ENCODE peak calls at places on chromosomes 1 and 21, in four cellular contexts. One of them, this sample, is unnamed.

GRCh38 chr1:80375662-80376061 is 1369.1 kb upstream of the ADGRL4 start:
- DNase-seq in body of pancreas: no peak
- DNase-seq in A549: no peak
- DNase-seq in fibroblast of lung: peak; percentile 91
- DNase-seq in this sample: peak; percentile 11

GRCh38 chr1:77683142-77683835 is 831 bp upstream of the ZZZ3 start:
- DNase-seq in body of pancreas: peak; percentile 92
- DNase-seq in A549: peak; percentile 59
- DNase-seq in fibroblast of lung: peak; percentile 92
- DNase-seq in this sample: peak; percentile 96

GRCh38 chr1:33372162-33372561 is 51.3 kb upstream of the A3GALT2 start:
- DNase-seq in body of pancreas: no peak
- DNase-seq in A549: no peak
- DNase-seq in fibroblast of lung: no peak
- DNase-seq in this sample: no peak

GRCh38 chr1:17826165-17826488 is 71.0 kb downstream of the ACTL8 start:
- DNase-seq in body of pancreas: peak; percentile 56
- DNase-seq in A549: peak; percentile 21
- DNase-seq in fibroblast of lung: peak; percentile 27
- DNase-seq in this sample: peak; percentile 39

GRCh38 chr21:31873275-31873695 is 465 bp downstream of the HUNK start:
- DNase-seq in body of pancreas: no peak
- DNase-seq in A549: peak; percentile 8
- DNase-seq in fibroblast of lung: no peak
- DNase-seq in this sample: peak; percentile 15

GRCh38 chr1:27332536-27333281 is 9.1 kb upstream of the SYTL1 start:
- DNase-seq in body of pancreas: peak; percentile 47
- DNase-seq in A549: peak; percentile 69
- DNase-seq in fibroblast of lung: no peak
- DNase-seq in this sample: peak; percentile 24

GRCh38 chr1:68231627-68232303 is 558 bp downstream of the WLS start:
- DNase-seq in body of pancreas: peak; percentile 71
- DNase-seq in A549: peak; percentile 27
- DNase-seq in fibroblast of lung: peak; percentile 79
- DNase-seq in this sample: peak; percentile 66

GRCh38 chr1:85372683-85373446 is 92.1 kb downstream of the DDAH1 start:
- DNase-seq in body of pancreas: no peak
- DNase-seq in A549: no peak
- DNase-seq in fibroblast of lung: peak; percentile 53
- DNase-seq in this sample: no peak

GRCh38 chr1:230109871-230110667 is 43.0 kb downstream of the GALNT2 start:
- DNase-seq in body of pancreas: no peak
- DNase-seq in A549: no peak
- DNase-seq in fibroblast of lung: no peak
- DNase-seq in this sample: no peak

GRCh38 chr1:233075045-233075444 is 124.6 kb downstream of the NTPCR start:
- DNase-seq in body of pancreas: no peak
- DNase-seq in A549: peak; percentile 24
- DNase-seq in fibroblast of lung: peak; percentile 95
- DNase-seq in this sample: no peak

GRCh38 chr1:16218014-16218673 is 5.7 kb upstream of the ARHGEF19 start:
- DNase-seq in body of pancreas: no peak
- DNase-seq in A549: no peak
- DNase-seq in fibroblast of lung: no peak
- DNase-seq in this sample: no peak

GRCh38 chr1:101506541-101507164 is 269.8 kb downstream of the S1PR1 start:
- DNase-seq in body of pancreas: peak; percentile 28
- DNase-seq in A549: peak; percentile 6
- DNase-seq in fibroblast of lung: peak; percentile 13
- DNase-seq in this sample: no peak

GRCh38 chr1:161095230-161095629 is 2.9 kb upstream of the KLHDC9 start:
- DNase-seq in body of pancreas: no peak
- DNase-seq in A549: no peak
- DNase-seq in fibroblast of lung: no peak
- DNase-seq in this sample: no peak

GRCh38 chr1:227889047-227889862 is 58.5 kb downstream of the WNT9A start:
- DNase-seq in body of pancreas: peak; percentile 8
- DNase-seq in A549: no peak
- DNase-seq in fibroblast of lung: no peak
- DNase-seq in this sample: no peak

GRCh38 chr21:29547998-29548397 is 249.3 kb downstream of the BACH1 start:
- DNase-seq in body of pancreas: no peak
- DNase-seq in A549: no peak
- DNase-seq in fibroblast of lung: no peak
- DNase-seq in this sample: no peak

GRCh38 chr1:147580200-147580557 is 38.9 kb downstream of the BCL9 start:
- DNase-seq in body of pancreas: no peak
- DNase-seq in A549: no peak
- DNase-seq in fibroblast of lung: peak; percentile 64
- DNase-seq in this sample: no peak

GRCh38 chr1:168583571-168583970 is 7.2 kb downstream of the XCL1 start:
- DNase-seq in body of pancreas: no peak
- DNase-seq in A549: no peak
- DNase-seq in fibroblast of lung: peak; percentile 63
- DNase-seq in this sample: no peak

GRCh38 chr1:244063498-244063897 is 12.4 kb downstream of the ZBTB18 start:
- DNase-seq in body of pancreas: no peak
- DNase-seq in A549: no peak
- DNase-seq in fibroblast of lung: peak; percentile 21
- DNase-seq in this sample: no peak

GRCh38 chr1:151805066-151805820 is at the start of gene LINGO4:
- DNase-seq in body of pancreas: no peak
- DNase-seq in A549: no peak
- DNase-seq in fibroblast of lung: no peak
- DNase-seq in this sample: no peak

GRCh38 chr1:157696966-157697628 is 3.5 kb downstream of the FCRL3 start:
- DNase-seq in body of pancreas: no peak
- DNase-seq in A549: no peak
- DNase-seq in fibroblast of lung: no peak
- DNase-seq in this sample: no peak

GRCh38 chr1:67148516-67149178 is 13.9 kb upstream of the C1orf141 start:
- DNase-seq in body of pancreas: no peak
- DNase-seq in A549: no peak
- DNase-seq in fibroblast of lung: no peak
- DNase-seq in this sample: no peak

GRCh38 chr1:12798911-12799310 is 7.7 kb downstream of the PRAMEF1 start:
- DNase-seq in body of pancreas: no peak
- DNase-seq in A549: no peak
- DNase-seq in fibroblast of lung: no peak
- DNase-seq in this sample: peak; percentile 53

GRCh38 chr1:2215909-2216766 is 12.0 kb upstream of the SKI start:
- DNase-seq in body of pancreas: no peak
- DNase-seq in A549: no peak
- DNase-seq in fibroblast of lung: no peak
- DNase-seq in this sample: no peak

GRCh38 chr1:62271932-62272728 is 47.1 kb downstream of the KANK4 start:
- DNase-seq in body of pancreas: no peak
- DNase-seq in A549: no peak
- DNase-seq in fibroblast of lung: no peak
- DNase-seq in this sample: no peak

GRCh38 chr1:7687411-7687810 is 83.7 kb upstream of the VAMP3 start:
- DNase-seq in body of pancreas: no peak
- DNase-seq in A549: no peak
- DNase-seq in fibroblast of lung: no peak
- DNase-seq in this sample: no peak

GRCh38 chr1:16300436-16300835 is 51.8 kb downstream of the FBXO42 start:
- DNase-seq in body of pancreas: no peak
- DNase-seq in A549: no peak
- DNase-seq in fibroblast of lung: no peak
- DNase-seq in this sample: no peak

GRCh38 chr1:224507771-224508523 is 73.3 kb upstream of the WDR26 start:
- DNase-seq in body of pancreas: no peak
- DNase-seq in A549: no peak
- DNase-seq in fibroblast of lung: no peak
- DNase-seq in this sample: no peak

GRCh38 chr1:226603030-226603960 is 54.7 kb downstream of the STUM start:
- DNase-seq in body of pancreas: peak; percentile 24
- DNase-seq in A549: no peak
- DNase-seq in fibroblast of lung: peak; percentile 10
- DNase-seq in this sample: peak; percentile 85

GRCh38 chr1:76291186-76291585 is 216.6 kb downstream of the ST6GALNAC3 start:
- DNase-seq in body of pancreas: no peak
- DNase-seq in A549: no peak
- DNase-seq in fibroblast of lung: no peak
- DNase-seq in this sample: no peak

GRCh38 chr1:110319332-110320167 is 19.6 kb upstream of the RBM15 start:
- DNase-seq in body of pancreas: no peak
- DNase-seq in A549: no peak
- DNase-seq in fibroblast of lung: no peak
- DNase-seq in this sample: no peak

GRCh38 chr1:110321846-110322245 is 17.3 kb upstream of the RBM15 start:
- DNase-seq in body of pancreas: no peak
- DNase-seq in A549: no peak
- DNase-seq in fibroblast of lung: no peak
- DNase-seq in this sample: no peak

GRCh38 chr1:110318046-110318445 is 21.1 kb upstream of the RBM15 start:
- DNase-seq in body of pancreas: no peak
- DNase-seq in A549: no peak
- DNase-seq in fibroblast of lung: no peak
- DNase-seq in this sample: no peak

GRCh38 chr1:110320168-110320518 is 19.0 kb upstream of the RBM15 start:
- DNase-seq in body of pancreas: no peak
- DNase-seq in A549: no peak
- DNase-seq in fibroblast of lung: no peak
- DNase-seq in this sample: no peak

GRCh38 chr1:110321045-110321444 is 18.1 kb upstream of the RBM15 start:
- DNase-seq in body of pancreas: no peak
- DNase-seq in A549: no peak
- DNase-seq in fibroblast of lung: no peak
- DNase-seq in this sample: no peak
- H3K9me3 ChIP-seq in body of pancreas: no peaks in the 10 kb centered on the region
- H3K9me3 ChIP-seq in A549: peaks cover 4% of the 10 kb centered on the region
- H3K9me3 ChIP-seq in fibroblast of lung: no peaks in the 10 kb centered on the region
- H3K9me3 ChIP-seq in this sample: no peaks in the 10 kb centered on the region

GRCh38 chr1:89954401-89954800 is 40.5 kb upstream of the ZNF326 start:
- DNase-seq in body of pancreas: no peak
- DNase-seq in A549: no peak
- DNase-seq in fibroblast of lung: no peak
- DNase-seq in this sample: no peak
- H3K4me3 ChIP-seq in body of pancreas: no peak overlapping the region
- H3K4me3 ChIP-seq in A549: no peak overlapping the region
- H3K4me3 ChIP-seq in fibroblast of lung: no peak overlapping the region
- H3K4me3 ChIP-seq in this sample: no peak overlapping the region

GRCh38 chr21:25485914-25486313 is 121.4 kb downstream of the MRPL39 start:
- DNase-seq in body of pancreas: no peak
- DNase-seq in A549: no peak
- DNase-seq in fibroblast of lung: no peak
- DNase-seq in this sample: no peak

GRCh38 chr21:25490742-25491141 is 116.5 kb downstream of the MRPL39 start:
- DNase-seq in body of pancreas: no peak
- DNase-seq in A549: no peak
- DNase-seq in fibroblast of lung: no peak
- DNase-seq in this sample: no peak

GRCh38 chr21:25491267-25491666 is 116.0 kb downstream of the MRPL39 start:
- DNase-seq in body of pancreas: no peak
- DNase-seq in A549: no peak
- DNase-seq in fibroblast of lung: no peak
- DNase-seq in this sample: no peak

GRCh38 chr21:25487046-25487594 is 120.2 kb downstream of the MRPL39 start:
- DNase-seq in body of pancreas: no peak
- DNase-seq in A549: no peak
- DNase-seq in fibroblast of lung: no peak
- DNase-seq in this sample: no peak

DNA sequence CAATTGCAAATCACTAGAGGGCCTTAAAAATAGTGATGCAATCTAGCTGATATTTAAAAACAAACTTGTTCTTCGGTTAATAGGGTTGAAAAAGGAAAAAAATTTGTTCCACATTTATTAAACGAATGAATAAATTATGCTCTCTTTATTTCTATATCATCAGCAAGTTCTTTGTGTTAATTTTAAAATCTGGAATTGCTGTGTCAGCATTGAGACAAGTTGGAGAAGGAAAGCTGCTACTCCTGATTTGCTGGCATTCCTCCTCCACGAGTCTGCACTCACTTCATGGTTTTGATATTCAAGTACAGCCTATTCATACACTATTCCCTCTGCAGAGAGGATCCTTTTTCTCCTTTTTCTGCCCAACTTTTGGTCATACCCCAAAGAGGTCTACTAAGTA is 117.6 kb downstream of the MRPL39 start:
- DNase-seq in body of pancreas: no peak
- DNase-seq in A549: no peak
- DNase-seq in fibroblast of lung: no peak
- DNase-seq in this sample: no peak
- H3K9me3 ChIP-seq in body of pancreas: no peaks in the 10 kb centered on the region
- H3K9me3 ChIP-seq in A549: no peaks in the 10 kb centered on the region
- H3K9me3 ChIP-seq in fibroblast of lung: no peaks in the 10 kb centered on the region
- H3K9me3 ChIP-seq in this sample: no peaks in the 10 kb centered on the region

GRCh38 chr1:37794372-37795339 is 1.0 kb downstream of the MANEAL start:
- DNase-seq in body of pancreas: no peak
- DNase-seq in A549: no peak
- DNase-seq in fibroblast of lung: no peak
- DNase-seq in this sample: no peak
- H3K4me3 ChIP-seq in body of pancreas: no peak overlapping the region
- H3K4me3 ChIP-seq in A549: peak overlapping the region; percentile 76
- H3K4me3 ChIP-seq in fibroblast of lung: peak overlapping the region; percentile 20
- H3K4me3 ChIP-seq in this sample: peak overlapping the region; percentile 44

GRCh38 chr21:46619846-46620245 is 15.0 kb upstream of the S100B start:
- DNase-seq in body of pancreas: no peak
- DNase-seq in A549: no peak
- DNase-seq in fibroblast of lung: peak; percentile 46
- DNase-seq in this sample: no peak

GRCh38 chr21:46618738-46619369 is 14.0 kb upstream of the S100B start:
- DNase-seq in body of pancreas: no peak
- DNase-seq in A549: no peak
- DNase-seq in fibroblast of lung: peak; percentile 44
- DNase-seq in this sample: no peak

GRCh38 chr21:46622226-46622625 is 13.2 kb upstream of the PRMT2 start:
- DNase-seq in body of pancreas: no peak
- DNase-seq in A549: no peak
- DNase-seq in fibroblast of lung: no peak
- DNase-seq in this sample: no peak

GRCh38 chr21:46621457-46622182 is 13.9 kb upstream of the PRMT2 start:
- DNase-seq in body of pancreas: no peak
- DNase-seq in A549: no peak
- DNase-seq in fibroblast of lung: no peak
- DNase-seq in this sample: no peak

DNA sequence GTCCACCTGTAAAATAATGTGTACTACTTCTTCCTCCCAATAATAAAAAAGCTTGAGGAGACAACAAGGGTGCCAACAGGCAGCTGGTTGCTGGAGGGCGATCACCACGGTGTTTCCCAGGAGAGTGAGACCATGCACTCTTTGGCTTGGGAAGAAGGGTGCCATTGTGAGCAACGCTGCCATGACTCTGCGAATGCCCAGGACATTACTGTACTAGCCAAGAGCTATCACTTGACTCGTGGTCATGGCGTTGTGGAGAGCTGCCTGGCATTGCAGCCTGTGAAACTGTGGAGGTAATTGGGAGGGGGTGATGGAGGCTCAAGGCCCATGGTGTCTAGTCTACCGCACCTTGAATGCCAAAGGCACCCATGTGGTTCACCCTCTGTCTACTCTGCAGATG is 14.6 kb upstream of the PRMT2 start:
- DNase-seq in body of pancreas: no peak
- DNase-seq in A549: no peak
- DNase-seq in fibroblast of lung: no peak
- DNase-seq in this sample: no peak
- H3K9me3 ChIP-seq in body of pancreas: no peaks in the 10 kb centered on the region
- H3K9me3 ChIP-seq in A549: peaks cover 5% of the 10 kb centered on the region
- H3K9me3 ChIP-seq in fibroblast of lung: no peaks in the 10 kb centered on the region
- H3K9me3 ChIP-seq in this sample: peaks cover 21% of the 10 kb centered on the region

This sample was measured in MG63.